ENCODE peak calls at places on chromosomes 4 and X, in nine cellular contexts. U is astrocyte of the spinal cord, J is choroid plexus epithelial cell, P is cardiac fibroblast, A is suprapubic skin, X is endodermal cell, Z is GM12865, N is GM23338, E is epithelial cell of esophagus. O is an unnamed sample.

GRCh38 chr4:8610858-8611610 is 18.5 kb downstream of the CPZ start:
- DNase-seq in E (no peak), U (no peak), P (no peak), J (no peak), Z (no peak), N (no peak), X (no peak), A (no peak), O (no peak)

GRCh38 chrX:104523858-104524257 is 42.1 kb upstream of the IL1RAPL2 start:
- DNase-seq in U (no peak), P (no peak), X (no peak), A (no peak), N (no peak), J (no peak), Z (no peak), E (no peak), O (no peak)

GRCh38 chr4:116561717-116562116 is 523.7 kb downstream of the TRAM1L1 start:
- DNase-seq in U (no peak), N (no peak), E (no peak), A (no peak), X (no peak), J (no peak), P (no peak), Z (no peak), O (no peak)

GRCh38 chrX:130055103-130055502 is 55.2 kb downstream of the ELF4 start:
- DNase-seq in P (peak; percentile 14), N (no peak), Z (no peak), J (peak; percentile 65), U (peak; percentile 50), A (no peak), E (no peak), X (peak; percentile 55), O (peak; percentile 17)

GRCh38 chrX:101287402-101287801 is 3.7 kb downstream of the TAF7L start:
- DNase-seq in N (peak; percentile 57), U (peak; percentile 60), Z (peak; percentile 36), X (no peak), P (peak; percentile 69), E (peak; percentile 41), A (no peak), J (peak; percentile 67), O (no peak)

GRCh38 chrX:26922278-26922677 is 540.9 kb downstream of the PPP4R3C start:
- DNase-seq in J (peak; percentile 23), Z (no peak), E (peak; percentile 35), P (peak; percentile 55), N (no peak), A (no peak), X (no peak), U (peak; percentile 41), O (no peak)

GRCh38 chr4:41819621-41820020 is 71.1 kb upstream of the PHOX2B start:
- DNase-seq in U (no peak), Z (no peak), P (no peak), N (no peak), J (no peak), E (no peak), A (no peak), X (no peak), O (no peak)

GRCh38 chr4:29829067-29829466 is 891.1 kb upstream of the PCDH7 start:
- DNase-seq in P (no peak), A (no peak), N (no peak), J (no peak), E (no peak), U (no peak), X (no peak), Z (no peak), O (no peak)

GRCh38 chrX:85243761-85244410 is at the start of the genes SATL1 and ZNF711:
- DNase-seq in E (peak; percentile 15), P (peak; percentile 1), X (peak; percentile 91), N (peak; percentile 84), U (peak; percentile 76), Z (peak; percentile 2), A (peak; percentile 62), J (peak; percentile 53), O (no peak)

GRCh38 chr4:185395255-185395955 is at the start of gene LRP2BP:
- DNase-seq in P (no peak), U (no peak), X (no peak), Z (peak; percentile 57), J (no peak), A (no peak), N (no peak), E (no peak), O (no peak)

GRCh38 chrX:10086683-10087082 is 70.1 kb upstream of the CLCN4 start:
- DNase-seq in E (no peak), N (no peak), U (no peak), P (no peak), X (no peak), A (no peak), J (no peak), Z (no peak), O (no peak)

GRCh38 chrX:63613531-63614028 is 171.4 kb downstream of the ARHGEF9 start:
- DNase-seq in E (no peak), P (no peak), X (no peak), J (no peak), U (no peak), A (no peak), Z (no peak), N (no peak), O (no peak)

GRCh38 chr4:55181606-55182005 is 56.2 kb upstream of the KDR start:
- DNase-seq in A (no peak), U (peak; percentile 66), Z (no peak), N (no peak), P (peak; percentile 29), X (no peak), J (peak; percentile 83), E (no peak), O (no peak)

GRCh38 chr4:55183926-55184599 is 58.7 kb upstream of the KDR start:
- DNase-seq in A (peak; percentile 76), N (peak; percentile 69), U (peak; percentile 96), X (peak; percentile 84), Z (no peak), P (peak; percentile 98), E (peak; percentile 97), J (peak; percentile 98), O (peak; percentile 84)

GRCh38 chr4:55184600-55185523 is 59.5 kb upstream of the KDR start:
- DNase-seq in U (peak; percentile 67), J (peak; percentile 92), X (peak; percentile 86), E (peak; percentile 82), P (peak; percentile 70), N (peak; percentile 80), Z (peak; percentile 61), A (no peak), O (peak; percentile 16)

GRCh38 chr4:55186700-55187099 is 61.3 kb upstream of the KDR start:
- DNase-seq in U (no peak), X (peak; percentile 76), Z (no peak), J (no peak), A (no peak), E (no peak), N (peak; percentile 70), P (no peak), O (no peak)

GRCh38 chr4:55186123-55186522 is 60.7 kb upstream of the KDR start:
- DNase-seq in N (peak; percentile 36), X (no peak), P (no peak), Z (no peak), E (no peak), J (peak; percentile 40), A (no peak), U (no peak), O (no peak)
- TF ChIP-seq CTCF in N (no peak), X (peak; percentile 69), P (peak; percentile 17), Z (no peak), E (no peak), J (peak; percentile 38), A (no peak), U (peak; percentile 3), O (no peak)

GRCh38 chr4:141347738-141348524 is 127.2 kb downstream of the ZNF330 start:
- DNase-seq in E (peak; percentile 24), N (no peak), Z (peak; percentile 54), J (peak; percentile 38), U (no peak), P (peak; percentile 87), X (no peak), A (no peak), O (no peak)
- H3K4me3 ChIP-seq in E (no peak overlapping the region), N (no peak overlapping the region), Z (no peak overlapping the region), J (no peak overlapping the region), U (no peak overlapping the region), P (no peak overlapping the region), X (no peak overlapping the region), A (no peak overlapping the region), O (no peak overlapping the region)

DNA sequence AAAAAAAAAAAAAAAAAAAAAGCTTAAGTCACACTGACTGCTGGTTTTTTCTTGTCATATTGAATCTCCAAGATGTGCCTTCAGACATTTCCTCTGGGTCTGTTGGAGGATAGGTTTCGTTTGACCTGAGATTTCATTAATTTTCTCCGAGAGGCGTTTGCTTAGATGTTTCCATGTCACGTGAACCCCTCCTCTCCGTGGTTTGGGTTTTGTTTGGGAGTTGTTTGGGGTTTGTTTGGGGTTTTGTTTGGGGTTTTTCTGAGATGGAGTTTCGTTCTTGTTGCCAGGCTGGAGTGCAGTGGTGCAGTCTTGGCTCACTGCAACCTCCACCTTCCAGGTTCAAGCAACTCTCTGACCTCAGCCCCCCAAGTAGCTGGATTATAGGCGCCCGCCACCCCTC is 40.8 kb upstream of the DHRSX start:
- DNase-seq in X (no peak), J (no peak), Z (peak; percentile 45), P (no peak), U (no peak), N (no peak), E (no peak), A (no peak), O (no peak)
- TF ChIP-seq CTCF in X (no peak), J (no peak), Z (no peak), P (no peak), U (no peak), N (no peak), E (no peak), A (no peak), O (no peak)

DNA sequence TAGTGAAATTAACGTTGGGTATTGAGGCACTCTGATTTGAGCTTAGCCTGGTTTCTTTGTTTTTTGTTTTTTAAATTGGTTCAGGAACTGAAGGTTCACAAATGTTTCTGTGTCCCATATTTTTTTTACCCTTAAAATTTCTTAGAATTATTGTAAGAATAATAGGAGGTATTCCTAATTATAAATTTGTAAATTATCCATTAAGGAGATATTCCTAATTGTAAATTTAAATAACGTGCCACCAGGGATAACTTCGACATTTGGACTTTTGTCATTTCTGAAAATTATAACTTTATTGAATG is 1.2 kb downstream of the WWC2 start:
- DNase-seq in N (no peak), E (no peak), Z (no peak), U (no peak), P (no peak), X (no peak), A (no peak), J (no peak), O (no peak)
- H3K4me3 ChIP-seq in N (peak overlapping the region; percentile 88), E (peak overlapping the region; percentile 82), Z (no peak overlapping the region), U (peak overlapping the region; percentile 73), P (peak overlapping the region; percentile 92), X (peak overlapping the region; percentile 97), A (peak overlapping the region; percentile 95), J (peak overlapping the region; percentile 84), O (peak overlapping the region; percentile 94)